ENCODE peak calls at places on chromosomes 1 and 21, in six cellular contexts. T, C, I, F, V and N are unnamed samples.

GRCh38 chr1:46369542-46370213 is 24.4 kb upstream of the FAAH start:
- DNase-seq in T (no peak), C (no peak), I (no peak), F (no peak), V (peak; percentile 8), N (peak; percentile 22)

GRCh38 chr1:203172184-203173115 is 3.2 kb downstream of the MYBPH start:
- DNase-seq in T (peak; percentile 37), C (peak; percentile 61), I (peak; percentile 61), F (peak; percentile 84), V (peak; percentile 75), N (peak; percentile 50)

GRCh38 chr21:46128983-46129571 is 26.3 kb downstream of the FTCD start:
- DNase-seq in T (no peak), C (no peak), I (no peak), F (peak; percentile 67), V (no peak), N (peak; percentile 32)

GRCh38 chr1:46131093-46131492 is 1.3 kb downstream of the PIK3R3 start:
- DNase-seq in T (peak; percentile 43), C (no peak), I (no peak), F (no peak), V (peak; percentile 23), N (no peak)

GRCh38 chr21:25456672-25457071 is 150.6 kb downstream of the MRPL39 start:
- DNase-seq in T (peak; percentile 84), C (no peak), I (no peak), F (no peak), V (peak; percentile 5), N (no peak)

GRCh38 chr21:38979271-38980196 is 173.8 kb downstream of the ETS2 start:
- DNase-seq in T (no peak), C (no peak), I (no peak), F (no peak), V (no peak), N (peak; percentile 64)

GRCh38 chr1:70627910-70628309 is 216.8 kb downstream of the CTH start:
- DNase-seq in T (no peak), C (no peak), I (peak; percentile 45), F (no peak), V (no peak), N (peak; percentile 17)

GRCh38 chr1:38728176-38728908 is 131.2 kb downstream of the RRAGC start:
- DNase-seq in T (peak; percentile 72), C (no peak), I (peak; percentile 30), F (no peak), V (peak; percentile 96), N (peak; percentile 88)

GRCh38 chr1:151832318-151832984 is 849 bp upstream of the RORC start:
- DNase-seq in T (no peak), C (no peak), I (peak; percentile 92), F (no peak), V (peak; percentile 69), N (peak; percentile 45)

GRCh38 chr1:145979746-145980435 is 15.4 kb downstream of the POLR3GL start:
- DNase-seq in T (no peak), C (peak; percentile 91), I (peak; percentile 45), F (no peak), V (peak; percentile 61), N (no peak)

GRCh38 chr1:58950897-58951296 is 167.1 kb upstream of the JUN start:
- DNase-seq in T (no peak), C (no peak), I (no peak), F (no peak), V (no peak), N (no peak)

GRCh38 chr1:39269791-39270342 is 65.4 kb downstream of the MACF1 start:
- DNase-seq in T (peak; percentile 47), C (peak; percentile 87), I (no peak), F (no peak), V (peak; percentile 71), N (peak; percentile 87)

GRCh38 chr1:43317817-43318471 is 17.2 kb downstream of the TIE1 start:
- DNase-seq in T (no peak), C (no peak), I (no peak), F (peak; percentile 58), V (no peak), N (peak; percentile 48)

GRCh38 chr1:38274974-38275373 is 228.4 kb upstream of the POU3F1 start:
- DNase-seq in T (peak; percentile 20), C (no peak), I (no peak), F (peak; percentile 56), V (peak; percentile 19), N (peak; percentile 28)

GRCh38 chr1:152398812-152399698 is 15.0 kb downstream of the CRNN start:
- DNase-seq in T (no peak), C (peak; percentile 50), I (no peak), F (no peak), V (peak; percentile 16), N (peak; percentile 10)

GRCh38 chr1:60129916-60130315 is 56.3 kb upstream of the C1orf87 start:
- DNase-seq in T (no peak), C (no peak), I (no peak), F (no peak), V (peak; percentile 18), N (peak; percentile 31)

DNA sequence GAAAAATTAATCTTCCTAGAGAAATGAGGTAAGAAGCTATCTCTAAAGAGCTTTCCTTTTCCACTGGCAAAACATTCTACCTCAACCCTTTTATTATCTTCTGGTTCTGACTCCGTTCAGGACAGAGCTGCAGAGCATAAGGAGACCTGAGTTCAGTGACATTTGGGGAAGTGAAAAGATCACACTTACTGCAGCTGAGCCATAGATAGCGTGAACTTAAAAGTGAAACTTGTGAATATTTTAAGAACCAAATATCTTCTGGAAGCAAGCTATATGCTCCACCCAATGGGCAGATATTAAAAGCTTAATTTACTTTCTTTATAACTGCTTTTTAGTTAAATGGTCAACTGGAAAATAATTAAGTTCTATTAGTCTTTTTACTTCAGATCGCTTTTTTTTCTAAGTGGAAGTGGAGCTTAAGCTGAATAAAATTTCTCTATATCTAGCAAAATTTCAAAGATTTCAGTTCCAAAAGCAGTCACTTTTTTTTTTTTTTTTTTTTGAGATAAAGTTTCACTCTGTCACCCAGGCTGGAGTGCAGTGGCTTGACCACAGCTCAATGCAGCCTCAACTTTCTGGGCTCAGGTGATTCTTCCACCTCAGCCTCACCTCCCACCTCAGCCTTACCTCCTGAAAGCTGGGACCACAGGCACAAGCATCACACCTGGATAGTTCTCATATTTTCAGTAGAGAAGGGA is 11.9 kb downstream of the PTPN22 start:
- DNase-seq in T (no peak), C (peak; percentile 46), I (no peak), F (no peak), V (no peak), N (no peak)
- H3K4me3 ChIP-seq in T (no peak overlapping the region), C (no peak overlapping the region), I (no peak overlapping the region), F (no peak overlapping the region), V (no peak overlapping the region), N (no peak overlapping the region)

DNA sequence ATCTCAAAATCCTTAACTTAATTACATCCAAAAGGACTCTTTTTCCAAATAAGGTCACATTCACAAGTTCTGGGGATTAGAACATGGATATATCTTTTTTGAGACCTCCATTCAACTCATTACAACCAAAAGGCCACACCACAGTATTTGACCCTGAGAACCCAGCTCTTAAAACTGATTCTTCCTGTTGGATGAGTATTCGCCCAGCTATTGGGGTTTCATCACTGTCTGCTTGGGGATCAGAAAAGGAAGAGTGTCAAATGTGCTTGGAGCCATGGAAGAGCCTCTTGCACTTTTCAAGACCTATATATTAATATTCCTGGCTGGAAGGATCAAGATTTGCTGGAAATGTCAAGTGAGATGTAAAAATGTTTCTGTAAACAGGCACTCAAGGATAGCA is 5.4 kb upstream of the TINAGL1 start:
- DNase-seq in T (no peak), C (no peak), I (no peak), F (no peak), V (no peak), N (peak; percentile 22)
- TF ChIP-seq CTCF in T (no peak), C (no peak), I (no peak), F (no peak), V (no peak), N (no peak)

GRCh38 chr1:181102841-181103240 is 14.3 kb downstream of the IER5 start:
- DNase-seq in T (no peak), C (no peak), I (no peak), F (no peak), V (no peak), N (no peak)

GRCh38 chr1:181101581-181102226 is 13.2 kb downstream of the IER5 start:
- DNase-seq in T (peak; percentile 82), C (no peak), I (no peak), F (no peak), V (peak; percentile 73), N (peak; percentile 69)

GRCh38 chr1:181104042-181104789 is 15.7 kb downstream of the IER5 start:
- DNase-seq in T (no peak), C (peak; percentile 49), I (no peak), F (no peak), V (no peak), N (no peak)

GRCh38 chr1:181104790-181105133 is 16.3 kb downstream of the IER5 start:
- DNase-seq in T (no peak), C (no peak), I (no peak), F (no peak), V (no peak), N (no peak)

GRCh38 chr1:181103404-181103803 is 14.9 kb downstream of the IER5 start:
- DNase-seq in T (no peak), C (no peak), I (no peak), F (no peak), V (no peak), N (no peak)
- H3K4me3 ChIP-seq in T (no peak overlapping the region), C (no peak overlapping the region), I (no peak overlapping the region), F (no peak overlapping the region), V (no peak overlapping the region), N (no peak overlapping the region)

GRCh38 chr1:84429231-84429630 is 30.9 kb downstream of the DNASE2B start:
- DNase-seq in T (no peak), C (no peak), I (no peak), F (no peak), V (no peak), N (no peak)
- TF ChIP-seq CTCF in T (no peak), C (no peak), I (no peak), F (no peak), V (no peak), N (no peak)

GRCh38 chr1:53498555-53499142 is 39.5 kb downstream of the DMRTB1 start:
- DNase-seq in T (peak; percentile 43), C (no peak), I (no peak), F (no peak), V (peak; percentile 19), N (peak; percentile 47)

GRCh38 chr1:53501065-53502005 is 42.1 kb downstream of the DMRTB1 start:
- DNase-seq in T (no peak), C (no peak), I (no peak), F (no peak), V (no peak), N (no peak)

GRCh38 chr1:53502641-53503432 is 43.6 kb downstream of the DMRTB1 start:
- DNase-seq in T (no peak), C (no peak), I (no peak), F (no peak), V (no peak), N (no peak)

GRCh38 chr1:53500184-53501064 is 41.2 kb downstream of the DMRTB1 start:
- DNase-seq in T (no peak), C (no peak), I (no peak), F (no peak), V (no peak), N (no peak)

GRCh38 chr1:53499257-53500183 is 40.3 kb downstream of the DMRTB1 start:
- DNase-seq in T (no peak), C (no peak), I (no peak), F (no peak), V (no peak), N (no peak)
- H3K4me3 ChIP-seq in T (no peak overlapping the region), C (no peak overlapping the region), I (no peak overlapping the region), F (no peak overlapping the region), V (no peak overlapping the region), N (no peak overlapping the region)